ENCODE peak calls at places on chromosomes 16 and 17, in six cellular contexts. One of them, this sample, is unnamed.

GRCh38 chr16:25575363-25575762 is 116.4 kb upstream of the HS3ST4 start:
- DNase-seq in K562: no peak
- DNase-seq in H1: no peak
- DNase-seq in WTC11: peak
- DNase-seq in HepG2: no peak
- DNase-seq in GM12878: no peak
- DNase-seq in this sample: peak

GRCh38 chr17:75557075-75557851 is 30.3 kb upstream of the MYO15B start:
- DNase-seq in WTC11: no peak
- DNase-seq in HepG2: peak
- DNase-seq in GM12878: no peak
- DNase-seq in H1: no peak
- DNase-seq in K562: peak
- DNase-seq in this sample: no peak

GRCh38 chr17:47192549-47192948 is 3.5 kb upstream of the CDC27 start:
- DNase-seq in WTC11: no peak
- DNase-seq in K562: no peak
- DNase-seq in GM12878: peak
- DNase-seq in H1: no peak
- DNase-seq in HepG2: no peak
- DNase-seq in this sample: no peak

GRCh38 chr17:8159459-8160223 is 3.1 kb downstream of the VAMP2 start:
- DNase-seq in K562: no peak
- DNase-seq in GM12878: no peak
- DNase-seq in H1: no peak
- DNase-seq in HepG2: no peak
- DNase-seq in WTC11: no peak
- DNase-seq in this sample: no peak

GRCh38 chr16:86968866-86969265 is 348.3 kb downstream of the C16orf95 start:
- DNase-seq in GM12878: no peak
- DNase-seq in K562: no peak
- DNase-seq in H1: no peak
- DNase-seq in HepG2: no peak
- DNase-seq in WTC11: no peak
- DNase-seq in this sample: no peak

GRCh38 chr16:89094252-89094901 is 725 bp downstream of the ACSF3 start:
- DNase-seq in GM12878: no peak
- DNase-seq in HepG2: peak
- DNase-seq in K562: peak
- DNase-seq in H1: no peak
- DNase-seq in WTC11: no peak
- DNase-seq in this sample: peak

GRCh38 chr16:27444470-27444869 is 42.5 kb downstream of the IL21R start:
- DNase-seq in K562: no peak
- DNase-seq in H1: no peak
- DNase-seq in HepG2: no peak
- DNase-seq in GM12878: no peak
- DNase-seq in WTC11: no peak
- DNase-seq in this sample: no peak

GRCh38 chr17:41965694-41966375 is 760 bp upstream of the CNP start:
- DNase-seq in GM12878: no peak
- DNase-seq in H1: no peak
- DNase-seq in K562: peak
- DNase-seq in HepG2: peak
- DNase-seq in WTC11: peak
- DNase-seq in this sample: peak

GRCh38 chr16:56726926-56727325 is 3.0 kb upstream of the NUP93 start:
- DNase-seq in HepG2: no peak
- DNase-seq in H1: no peak
- DNase-seq in K562: no peak
- DNase-seq in WTC11: no peak
- DNase-seq in GM12878: no peak
- DNase-seq in this sample: no peak

GRCh38 chr17:19448341-19449268 is 37.6 kb downstream of the RNF112 start:
- DNase-seq in GM12878: no peak
- DNase-seq in HepG2: peak
- DNase-seq in H1: no peak
- DNase-seq in WTC11: no peak
- DNase-seq in K562: no peak
- DNase-seq in this sample: no peak

GRCh38 chr16:3020604-3021448 is 658 bp downstream of the TNFRSF12A start:
- DNase-seq in GM12878: no peak
- DNase-seq in WTC11: peak
- DNase-seq in K562: peak
- DNase-seq in H1: peak
- DNase-seq in HepG2: peak
- DNase-seq in this sample: peak

GRCh38 chr16:3459401-3460090 is 16.1 kb downstream of the NAA60 start:
- DNase-seq in WTC11: no peak
- DNase-seq in HepG2: no peak
- DNase-seq in H1: no peak
- DNase-seq in GM12878: no peak
- DNase-seq in K562: peak
- DNase-seq in this sample: peak

GRCh38 chr17:1208966-1209365 is 29.2 kb upstream of the ABR start:
- DNase-seq in K562: no peak
- DNase-seq in GM12878: no peak
- DNase-seq in H1: no peak
- DNase-seq in WTC11: no peak
- DNase-seq in HepG2: no peak
- DNase-seq in this sample: no peak

GRCh38 chr17:55770220-55770870 is 19.5 kb downstream of the PCTP start:
- DNase-seq in GM12878: no peak
- DNase-seq in WTC11: no peak
- DNase-seq in HepG2: peak
- DNase-seq in K562: peak
- DNase-seq in H1: no peak
- DNase-seq in this sample: peak

GRCh38 chr17:61475726-61476125 is 23.5 kb downstream of the TBX4 start:
- DNase-seq in HepG2: no peak
- DNase-seq in H1: no peak
- DNase-seq in WTC11: no peak
- DNase-seq in GM12878: no peak
- DNase-seq in K562: no peak
- DNase-seq in this sample: no peak

GRCh38 chr16:1312459-1312801 is 3.0 kb downstream of the UBE2I start:
- DNase-seq in GM12878: no peak
- DNase-seq in H1: no peak
- DNase-seq in HepG2: no peak
- DNase-seq in K562: no peak
- DNase-seq in WTC11: no peak
- DNase-seq in this sample: no peak

GRCh38 chr17:79834575-79835469 is 4.4 kb downstream of the CBX4 start:
- DNase-seq in H1: no peak
- DNase-seq in WTC11: peak
- DNase-seq in HepG2: no peak
- DNase-seq in GM12878: no peak
- DNase-seq in K562: peak
- DNase-seq in this sample: peak

GRCh38 chr16:11972128-11972527 is 4.4 kb upstream of the SNX29 start:
- DNase-seq in H1: no peak
- DNase-seq in HepG2: peak
- DNase-seq in GM12878: no peak
- DNase-seq in K562: peak
- DNase-seq in WTC11: peak
- DNase-seq in this sample: peak

GRCh38 chr17:45241315-45242011 is 19.8 kb downstream of the FMNL1 start:
- DNase-seq in GM12878: no peak
- DNase-seq in HepG2: no peak
- DNase-seq in H1: no peak
- DNase-seq in WTC11: peak
- DNase-seq in K562: no peak
- DNase-seq in this sample: peak

GRCh38 chr17:43790311-43790940 is 10.2 kb downstream of the CFAP97D1 start:
- DNase-seq in K562: no peak
- DNase-seq in WTC11: peak
- DNase-seq in HepG2: peak
- DNase-seq in GM12878: no peak
- DNase-seq in H1: no peak
- DNase-seq in this sample: peak

GRCh38 chr16:89241187-89242003 is 23.9 kb downstream of the ZNF778 start:
- DNase-seq in GM12878: peak
- DNase-seq in WTC11: peak
- DNase-seq in K562: peak
- DNase-seq in HepG2: peak
- DNase-seq in H1: peak
- DNase-seq in this sample: peak

GRCh38 chr17:17151055-17151454 is 55.1 kb downstream of the PLD6 start:
- DNase-seq in HepG2: no peak
- DNase-seq in K562: no peak
- DNase-seq in WTC11: no peak
- DNase-seq in GM12878: no peak
- DNase-seq in H1: no peak
- DNase-seq in this sample: no peak

GRCh38 chr17:69417545-69418483 is 3.3 kb downstream of the MAP2K6 start:
- DNase-seq in H1: no peak
- DNase-seq in K562: no peak
- DNase-seq in GM12878: no peak
- DNase-seq in HepG2: no peak
- DNase-seq in WTC11: no peak
- DNase-seq in this sample: peak

GRCh38 chr16:47416869-47417268 is 44.0 kb downstream of the ITFG1 start:
- DNase-seq in GM12878: no peak
- DNase-seq in HepG2: no peak
- DNase-seq in H1: no peak
- DNase-seq in WTC11: no peak
- DNase-seq in K562: no peak
- DNase-seq in this sample: no peak

GRCh38 chr17:57585341-57586098 is 159.6 kb downstream of the CCDC182 start:
- DNase-seq in WTC11: no peak
- DNase-seq in HepG2: no peak
- DNase-seq in H1: no peak
- DNase-seq in GM12878: no peak
- DNase-seq in K562: no peak
- DNase-seq in this sample: no peak

GRCh38 chr17:83161298-83162034 is 82.1 kb downstream of the METRNL start:
- DNase-seq in H1: no peak
- DNase-seq in K562: no peak
- DNase-seq in GM12878: no peak
- DNase-seq in WTC11: no peak
- DNase-seq in HepG2: peak
- DNase-seq in this sample: no peak

GRCh38 chr17:4440690-4441686 is 7.2 kb downstream of the SPNS3 start:
- DNase-seq in K562: peak
- DNase-seq in HepG2: no peak
- DNase-seq in H1: no peak
- DNase-seq in GM12878: no peak
- DNase-seq in WTC11: no peak
- DNase-seq in this sample: no peak
- TF ChIP-seq CTCF in K562: no peak
- TF ChIP-seq CTCF in HepG2: no peak
- TF ChIP-seq CTCF in H1: no peak
- TF ChIP-seq CTCF in GM12878: no peak
- TF ChIP-seq CTCF in WTC11: no peak
- TF ChIP-seq CTCF in this sample: no peak

GRCh38 chr17:21127508-21128077 is 829 bp downstream of the DHRS7B start:
- DNase-seq in GM12878: no peak
- DNase-seq in H1: no peak
- DNase-seq in WTC11: no peak
- DNase-seq in K562: no peak
- DNase-seq in HepG2: no peak
- DNase-seq in this sample: no peak
- TF ChIP-seq CREB1 in GM12878: no peak
- TF ChIP-seq CREB1 in H1: no peak
- TF ChIP-seq CREB1 in WTC11: no peak
- TF ChIP-seq CREB1 in K562: no peak
- TF ChIP-seq CREB1 in HepG2: no peak
- TF ChIP-seq CREB1 in this sample: no peak

DNA sequence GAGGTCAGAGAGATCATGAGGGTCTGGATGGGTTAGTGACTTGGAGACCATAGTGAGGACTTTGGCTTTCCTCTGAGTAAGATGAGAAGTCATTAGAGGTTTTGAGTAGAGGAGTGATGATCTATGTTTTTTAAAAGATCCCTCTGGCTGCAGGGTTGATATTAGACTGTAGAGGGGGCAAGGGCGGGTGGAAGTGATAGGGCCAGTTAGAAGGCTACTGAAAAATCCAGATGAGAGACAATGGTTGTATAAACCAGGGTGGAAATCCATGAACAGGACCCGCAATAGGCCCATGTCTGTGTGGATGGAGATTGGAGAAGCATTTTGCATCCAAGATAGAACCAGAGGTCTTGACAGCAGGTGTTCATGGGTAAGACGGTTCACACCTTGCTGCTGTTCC is 9.8 kb downstream of the ITGAL start:
- DNase-seq in H1: no peak
- DNase-seq in HepG2: no peak
- DNase-seq in GM12878: no peak
- DNase-seq in WTC11: no peak
- DNase-seq in K562: peak
- DNase-seq in this sample: peak
- TF ChIP-seq CTCF in H1: no peak
- TF ChIP-seq CTCF in HepG2: no peak
- TF ChIP-seq CTCF in GM12878: peak
- TF ChIP-seq CTCF in WTC11: no peak
- TF ChIP-seq CTCF in K562: peak
- TF ChIP-seq CTCF in this sample: peak

GRCh38 chr16:75122609-75123008 is 6.0 kb upstream of the LDHD start:
- DNase-seq in HepG2: no peak
- DNase-seq in GM12878: no peak
- DNase-seq in WTC11: no peak
- DNase-seq in H1: no peak
- DNase-seq in K562: no peak
- DNase-seq in this sample: no peak

GRCh38 chr16:75118943-75119539 is 2.5 kb upstream of the LDHD start:
- DNase-seq in K562: no peak
- DNase-seq in H1: no peak
- DNase-seq in GM12878: no peak
- DNase-seq in WTC11: no peak
- DNase-seq in HepG2: peak
- DNase-seq in this sample: no peak

GRCh38 chr16:75120253-75120652 is 3.7 kb upstream of the LDHD start:
- DNase-seq in HepG2: no peak
- DNase-seq in H1: no peak
- DNase-seq in WTC11: no peak
- DNase-seq in K562: no peak
- DNase-seq in GM12878: no peak
- DNase-seq in this sample: no peak

GRCh38 chr16:75116911-75117245 is 298 bp upstream of the LDHD start:
- DNase-seq in WTC11: no peak
- DNase-seq in HepG2: no peak
- DNase-seq in K562: no peak
- DNase-seq in GM12878: no peak
- DNase-seq in H1: no peak
- DNase-seq in this sample: no peak

DNA sequence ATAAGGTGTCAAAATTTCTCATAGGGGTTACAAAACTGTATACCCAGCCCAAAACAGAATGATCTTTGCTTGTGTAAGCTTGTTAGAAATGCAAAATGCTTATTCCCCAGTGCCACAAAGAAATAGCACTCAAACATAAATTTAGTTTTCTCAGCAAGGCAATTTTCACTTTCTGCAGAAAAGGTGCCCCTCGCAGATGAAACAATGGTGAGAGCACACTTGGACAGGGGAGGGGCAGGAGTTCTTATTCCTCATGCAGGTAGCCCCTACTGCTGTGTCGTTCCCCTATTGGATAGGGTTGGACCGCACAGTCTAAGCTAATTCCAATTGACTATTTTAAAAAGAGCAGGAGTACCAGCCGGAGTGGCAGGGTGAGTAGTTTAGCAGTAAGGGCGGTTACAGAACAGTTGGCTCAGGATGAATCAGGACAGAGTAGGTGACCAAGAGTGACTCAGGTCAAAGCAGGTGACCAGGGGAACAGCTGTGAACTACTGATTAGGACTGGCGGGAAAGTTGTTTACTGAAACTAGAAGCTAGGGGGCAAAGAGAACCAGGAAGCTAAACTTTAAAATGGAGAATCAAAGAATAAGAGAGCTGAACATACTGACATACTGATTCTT is 5.5 kb upstream of the LDHD start:
- DNase-seq in GM12878: no peak
- DNase-seq in K562: peak
- DNase-seq in HepG2: peak
- DNase-seq in H1: no peak
- DNase-seq in WTC11: no peak
- DNase-seq in this sample: no peak
- TF ChIP-seq CREB1 in GM12878: no peak
- TF ChIP-seq CREB1 in K562: no peak
- TF ChIP-seq CREB1 in HepG2: no peak
- TF ChIP-seq CREB1 in H1: no peak
- TF ChIP-seq CREB1 in WTC11: no peak
- TF ChIP-seq CREB1 in this sample: no peak